ENCODE peak calls at places on chromosomes 6 and 20, in five cellular contexts. L, Y, E, G and I are unnamed samples.

GRCh38 chr6:127641905-127642304 is 64.9 kb downstream of the C6orf58 start:
- DNase-seq in L (peak; percentile 32), Y (no peak), E (no peak), G (no peak), I (no peak)

GRCh38 chr20:17562804-17563305 is 7.0 kb upstream of the DSTN start:
- DNase-seq in L (peak; percentile 97), Y (peak; percentile 57), E (no peak), G (no peak), I (no peak)

GRCh38 chr20:34435589-34435988 is 72.5 kb downstream of the ITCH start:
- DNase-seq in L (no peak), Y (no peak), E (no peak), G (no peak), I (no peak)

GRCh38 chr20:24305366-24305765 is 164.1 kb upstream of the SYNDIG1 start:
- DNase-seq in L (no peak), Y (no peak), E (no peak), G (no peak), I (no peak)

GRCh38 chr6:170172825-170173231 is 118.0 kb downstream of the DLL1 start:
- DNase-seq in L (no peak), Y (no peak), E (no peak), G (peak; percentile 36), I (no peak)

GRCh38 chr6:168383062-168383854 is 57.7 kb upstream of the SMOC2 start:
- DNase-seq in L (no peak), Y (no peak), E (no peak), G (no peak), I (no peak)

GRCh38 chr20:37542281-37542680 is 14.6 kb upstream of the BLCAP start:
- DNase-seq in L (no peak), Y (no peak), E (no peak), G (no peak), I (no peak)

GRCh38 chr20:36400901-36401300 is 94.8 kb downstream of the DLGAP4 start:
- DNase-seq in L (no peak), Y (no peak), E (no peak), G (no peak), I (no peak)

GRCh38 chr6:11536795-11537194 is 754 bp upstream of the TMEM170B start:
- DNase-seq in L (no peak), Y (no peak), E (no peak), G (no peak), I (no peak)